ENCODE peak calls at places on chromosomes 11 and 22, in seven cellular contexts. One of them, this sample, is unnamed.

GRCh38 chr11:19524171-19524671 is 188.4 kb upstream of the NAV2 start:
- DNase-seq in stimulated activated CD8-positive, alpha-beta memory T cell treated with anti-CD3 and anti-CD28 coated beads, Interleukin-7, amount 100 ng/mL, for 4 hours: no peak
- DNase-seq in T-cell: no peak
- DNase-seq in stimulated activated effector memory CD8-positive, alpha-beta T cell treated with anti-CD3 and anti-CD28 coated beads, Interleukin-12 subunit alpha, Interleukin-12 subunit beta, amount 100 ng/mL, for 72 hours: no peak
- DNase-seq in stimulated activated CD4-positive, alpha-beta T cell treated with anti-CD3 and anti-CD28 coated beads, Interleukin-4, amount 100 ng/mL, for 48 hours: no peak
- DNase-seq in activated CD4-positive, alpha-beta T cell treated with anti-CD3 and anti-CD28 coated beads, Interleukin-2, amount 50 U/mL, for 48 hours: no peak
- DNase-seq in dermis microvascular lymphatic vessel endothelial cell: peak
- DNase-seq in this sample: no peak

GRCh38 chr11:1515082-1516060 is 28.8 kb upstream of the MOB2 start:
- DNase-seq in stimulated activated CD8-positive, alpha-beta memory T cell treated with anti-CD3 and anti-CD28 coated beads, Interleukin-7, amount 100 ng/mL, for 4 hours: peak
- DNase-seq in T-cell: peak
- DNase-seq in stimulated activated effector memory CD8-positive, alpha-beta T cell treated with anti-CD3 and anti-CD28 coated beads, Interleukin-12 subunit alpha, Interleukin-12 subunit beta, amount 100 ng/mL, for 72 hours: peak
- DNase-seq in stimulated activated CD4-positive, alpha-beta T cell treated with anti-CD3 and anti-CD28 coated beads, Interleukin-4, amount 100 ng/mL, for 48 hours: peak
- DNase-seq in activated CD4-positive, alpha-beta T cell treated with anti-CD3 and anti-CD28 coated beads, Interleukin-2, amount 50 U/mL, for 48 hours: peak
- DNase-seq in dermis microvascular lymphatic vessel endothelial cell: peak
- DNase-seq in this sample: no peak

GRCh38 chr11:74288161-74288560 is 23.3 kb downstream of the P4HA3 start:
- DNase-seq in stimulated activated CD8-positive, alpha-beta memory T cell treated with anti-CD3 and anti-CD28 coated beads, Interleukin-7, amount 100 ng/mL, for 4 hours: no peak
- DNase-seq in T-cell: no peak
- DNase-seq in stimulated activated effector memory CD8-positive, alpha-beta T cell treated with anti-CD3 and anti-CD28 coated beads, Interleukin-12 subunit alpha, Interleukin-12 subunit beta, amount 100 ng/mL, for 72 hours: no peak
- DNase-seq in stimulated activated CD4-positive, alpha-beta T cell treated with anti-CD3 and anti-CD28 coated beads, Interleukin-4, amount 100 ng/mL, for 48 hours: no peak
- DNase-seq in activated CD4-positive, alpha-beta T cell treated with anti-CD3 and anti-CD28 coated beads, Interleukin-2, amount 50 U/mL, for 48 hours: no peak
- DNase-seq in dermis microvascular lymphatic vessel endothelial cell: peak
- DNase-seq in this sample: peak

GRCh38 chr11:1040428-1041148 is 4.1 kb upstream of the MUC6 start:
- DNase-seq in stimulated activated CD8-positive, alpha-beta memory T cell treated with anti-CD3 and anti-CD28 coated beads, Interleukin-7, amount 100 ng/mL, for 4 hours: no peak
- DNase-seq in T-cell: no peak
- DNase-seq in stimulated activated effector memory CD8-positive, alpha-beta T cell treated with anti-CD3 and anti-CD28 coated beads, Interleukin-12 subunit alpha, Interleukin-12 subunit beta, amount 100 ng/mL, for 72 hours: no peak
- DNase-seq in stimulated activated CD4-positive, alpha-beta T cell treated with anti-CD3 and anti-CD28 coated beads, Interleukin-4, amount 100 ng/mL, for 48 hours: no peak
- DNase-seq in activated CD4-positive, alpha-beta T cell treated with anti-CD3 and anti-CD28 coated beads, Interleukin-2, amount 50 U/mL, for 48 hours: no peak
- DNase-seq in dermis microvascular lymphatic vessel endothelial cell: no peak
- DNase-seq in this sample: no peak

GRCh38 chr22:24540470-24540869 is 14.5 kb downstream of the GUCD1 start:
- DNase-seq in stimulated activated CD8-positive, alpha-beta memory T cell treated with anti-CD3 and anti-CD28 coated beads, Interleukin-7, amount 100 ng/mL, for 4 hours: no peak
- DNase-seq in T-cell: no peak
- DNase-seq in stimulated activated effector memory CD8-positive, alpha-beta T cell treated with anti-CD3 and anti-CD28 coated beads, Interleukin-12 subunit alpha, Interleukin-12 subunit beta, amount 100 ng/mL, for 72 hours: no peak
- DNase-seq in stimulated activated CD4-positive, alpha-beta T cell treated with anti-CD3 and anti-CD28 coated beads, Interleukin-4, amount 100 ng/mL, for 48 hours: no peak
- DNase-seq in activated CD4-positive, alpha-beta T cell treated with anti-CD3 and anti-CD28 coated beads, Interleukin-2, amount 50 U/mL, for 48 hours: no peak
- DNase-seq in dermis microvascular lymphatic vessel endothelial cell: no peak
- DNase-seq in this sample: no peak

GRCh38 chr22:49911881-49912625 is 6.2 kb downstream of the ALG12 start:
- DNase-seq in stimulated activated CD8-positive, alpha-beta memory T cell treated with anti-CD3 and anti-CD28 coated beads, Interleukin-7, amount 100 ng/mL, for 4 hours: no peak
- DNase-seq in T-cell: no peak
- DNase-seq in stimulated activated effector memory CD8-positive, alpha-beta T cell treated with anti-CD3 and anti-CD28 coated beads, Interleukin-12 subunit alpha, Interleukin-12 subunit beta, amount 100 ng/mL, for 72 hours: no peak
- DNase-seq in stimulated activated CD4-positive, alpha-beta T cell treated with anti-CD3 and anti-CD28 coated beads, Interleukin-4, amount 100 ng/mL, for 48 hours: no peak
- DNase-seq in activated CD4-positive, alpha-beta T cell treated with anti-CD3 and anti-CD28 coated beads, Interleukin-2, amount 50 U/mL, for 48 hours: no peak
- DNase-seq in dermis microvascular lymphatic vessel endothelial cell: no peak
- DNase-seq in this sample: no peak

GRCh38 chr22:49964136-49964492 is 3.5 kb downstream of the PIM3 start:
- DNase-seq in stimulated activated CD8-positive, alpha-beta memory T cell treated with anti-CD3 and anti-CD28 coated beads, Interleukin-7, amount 100 ng/mL, for 4 hours: no peak
- DNase-seq in T-cell: peak
- DNase-seq in stimulated activated effector memory CD8-positive, alpha-beta T cell treated with anti-CD3 and anti-CD28 coated beads, Interleukin-12 subunit alpha, Interleukin-12 subunit beta, amount 100 ng/mL, for 72 hours: no peak
- DNase-seq in stimulated activated CD4-positive, alpha-beta T cell treated with anti-CD3 and anti-CD28 coated beads, Interleukin-4, amount 100 ng/mL, for 48 hours: no peak
- DNase-seq in activated CD4-positive, alpha-beta T cell treated with anti-CD3 and anti-CD28 coated beads, Interleukin-2, amount 50 U/mL, for 48 hours: peak
- DNase-seq in dermis microvascular lymphatic vessel endothelial cell: no peak
- DNase-seq in this sample: no peak

GRCh38 chr11:67656278-67656922 is 5.9 kb upstream of the ACY3 start:
- DNase-seq in stimulated activated CD8-positive, alpha-beta memory T cell treated with anti-CD3 and anti-CD28 coated beads, Interleukin-7, amount 100 ng/mL, for 4 hours: no peak
- DNase-seq in T-cell: no peak
- DNase-seq in stimulated activated effector memory CD8-positive, alpha-beta T cell treated with anti-CD3 and anti-CD28 coated beads, Interleukin-12 subunit alpha, Interleukin-12 subunit beta, amount 100 ng/mL, for 72 hours: no peak
- DNase-seq in stimulated activated CD4-positive, alpha-beta T cell treated with anti-CD3 and anti-CD28 coated beads, Interleukin-4, amount 100 ng/mL, for 48 hours: no peak
- DNase-seq in activated CD4-positive, alpha-beta T cell treated with anti-CD3 and anti-CD28 coated beads, Interleukin-2, amount 50 U/mL, for 48 hours: no peak
- DNase-seq in dermis microvascular lymphatic vessel endothelial cell: no peak
- DNase-seq in this sample: no peak

GRCh38 chr11:77166021-77166420 is 38.0 kb downstream of the MYO7A start:
- DNase-seq in stimulated activated CD8-positive, alpha-beta memory T cell treated with anti-CD3 and anti-CD28 coated beads, Interleukin-7, amount 100 ng/mL, for 4 hours: no peak
- DNase-seq in T-cell: no peak
- DNase-seq in stimulated activated effector memory CD8-positive, alpha-beta T cell treated with anti-CD3 and anti-CD28 coated beads, Interleukin-12 subunit alpha, Interleukin-12 subunit beta, amount 100 ng/mL, for 72 hours: no peak
- DNase-seq in stimulated activated CD4-positive, alpha-beta T cell treated with anti-CD3 and anti-CD28 coated beads, Interleukin-4, amount 100 ng/mL, for 48 hours: no peak
- DNase-seq in activated CD4-positive, alpha-beta T cell treated with anti-CD3 and anti-CD28 coated beads, Interleukin-2, amount 50 U/mL, for 48 hours: no peak
- DNase-seq in dermis microvascular lymphatic vessel endothelial cell: no peak
- DNase-seq in this sample: no peak

GRCh38 chr22:22048981-22049531 is 66.5 kb upstream of the TOP3B start:
- DNase-seq in stimulated activated CD8-positive, alpha-beta memory T cell treated with anti-CD3 and anti-CD28 coated beads, Interleukin-7, amount 100 ng/mL, for 4 hours: no peak
- DNase-seq in T-cell: no peak
- DNase-seq in stimulated activated effector memory CD8-positive, alpha-beta T cell treated with anti-CD3 and anti-CD28 coated beads, Interleukin-12 subunit alpha, Interleukin-12 subunit beta, amount 100 ng/mL, for 72 hours: no peak
- DNase-seq in stimulated activated CD4-positive, alpha-beta T cell treated with anti-CD3 and anti-CD28 coated beads, Interleukin-4, amount 100 ng/mL, for 48 hours: no peak
- DNase-seq in activated CD4-positive, alpha-beta T cell treated with anti-CD3 and anti-CD28 coated beads, Interleukin-2, amount 50 U/mL, for 48 hours: no peak
- DNase-seq in dermis microvascular lymphatic vessel endothelial cell: no peak
- DNase-seq in this sample: no peak